ENCODE peak calls at places on chromosome 19, in four cellular contexts. E is activated CD4-positive, alpha-beta memory T cell treated with anti-CD3 and anti-CD28 coated beads for 36 hours; A is stimulated activated CD8-positive, alpha-beta memory T cell treated with anti-CD3 and anti-CD28 coated beads, Interleukin-2, amount 100 ng/mL, for 48 hours; W is activated CD4-positive, alpha-beta T cell treated with anti-CD3 and anti-CD28 coated beads for 24 hours. P is an unnamed sample.

GRCh38 chr19:31979949-31980670 is 365.3 kb upstream of the ZNF507 start:
- DNase-seq in E (no peak), A (no peak), W (no peak), P (no peak)

GRCh38 chr19:19305696-19306095 is 14.6 kb downstream of the SUGP1 start:
- DNase-seq in E (no peak), A (no peak), W (no peak), P (no peak)

GRCh38 chr19:13505761-13506549 is at the start of gene CACNA1A:
- DNase-seq in E (peak), A (no peak), W (peak), P (no peak)

GRCh38 chr19:48169585-48169973 is 565 bp downstream of the LIG1 start:
- DNase-seq in E (peak), A (peak), W (peak), P (peak)

GRCh38 chr19:48568345-48568886 is 16.4 kb downstream of the SULT2B1 start:
- DNase-seq in E (no peak), A (no peak), W (no peak), P (no peak)

GRCh38 chr19:35558400-35559280 is 4.8 kb downstream of the ATP4A start:
- DNase-seq in E (no peak), A (no peak), W (no peak), P (no peak)

GRCh38 chr19:33235269-33235995 is 9.8 kb upstream of the SLC7A10 start:
- DNase-seq in E (peak), A (peak), W (peak), P (peak)

GRCh38 chr19:17504456-17504855 is 7.0 kb upstream of the PGLS start:
- DNase-seq in E (no peak), A (no peak), W (no peak), P (no peak)

GRCh38 chr19:43570174-43570791 is 5.0 kb downstream of the XRCC1 start:
- DNase-seq in E (no peak), A (no peak), W (no peak), P (no peak)

GRCh38 chr19:11279505-11280236 is 16.3 kb upstream of the TSPAN16 start:
- DNase-seq in E (peak), A (no peak), W (no peak), P (no peak)

GRCh38 chr19:4759388-4760284 is 31.9 kb upstream of the FEM1A start:
- DNase-seq in E (peak), A (peak), W (peak), P (peak)

GRCh38 chr19:57905258-57905657 is 11.1 kb downstream of the ZNF417 start:
- DNase-seq in E (no peak), A (no peak), W (no peak), P (no peak)

GRCh38 chr19:14305706-14306105 is 75.5 kb upstream of the ADGRE5 start:
- DNase-seq in E (no peak), A (no peak), W (no peak), P (no peak)

P was measured in D721Med.